ENCODE peak calls at places on chromosomes 2 and 18, in five cellular contexts. One of them, this sample, is unnamed. For H3K9me3 and H3K36me3, the result is how much of the 10 kb centered on the place peaks cover.

GRCh38 chr2:170573660-170574059 is 141.5 kb upstream of the SP5 start:
- DNase-seq in mammary epithelial cell: no peak
- DNase-seq in heart left ventricle: no peak
- DNase-seq in CD8-positive, alpha-beta T cell: no peak
- DNase-seq in psoas muscle: no peak
- DNase-seq in this sample: no peak

GRCh38 chr2:20225294-20226151 is 593 bp upstream of the SDC1 start:
- DNase-seq in mammary epithelial cell: peak
- DNase-seq in heart left ventricle: no peak
- DNase-seq in CD8-positive, alpha-beta T cell: no peak
- DNase-seq in psoas muscle: no peak
- DNase-seq in this sample: peak

GRCh38 chr2:85437488-85438290 is 19.2 kb downstream of the SH2D6 start:
- DNase-seq in mammary epithelial cell: peak
- DNase-seq in heart left ventricle: peak
- DNase-seq in CD8-positive, alpha-beta T cell: peak
- DNase-seq in psoas muscle: peak
- DNase-seq in this sample: peak

GRCh38 chr2:201696151-201696659 is 2.2 kb downstream of the MPP4 start:
- DNase-seq in mammary epithelial cell: peak
- DNase-seq in heart left ventricle: no peak
- DNase-seq in CD8-positive, alpha-beta T cell: no peak
- DNase-seq in psoas muscle: no peak
- DNase-seq in this sample: peak

GRCh38 chr2:226334981-226335720 is 464.5 kb downstream of the IRS1 start:
- DNase-seq in mammary epithelial cell: peak
- DNase-seq in heart left ventricle: no peak
- DNase-seq in CD8-positive, alpha-beta T cell: no peak
- DNase-seq in psoas muscle: no peak
- DNase-seq in this sample: peak

GRCh38 chr2:172178035-172178434 is 75.3 kb upstream of the DLX2 start:
- DNase-seq in mammary epithelial cell: peak
- DNase-seq in heart left ventricle: no peak
- DNase-seq in CD8-positive, alpha-beta T cell: no peak
- DNase-seq in psoas muscle: no peak
- DNase-seq in this sample: no peak

GRCh38 chr2:62477573-62477972 is 28.4 kb downstream of the TMEM17 start:
- DNase-seq in mammary epithelial cell: no peak
- DNase-seq in heart left ventricle: no peak
- DNase-seq in CD8-positive, alpha-beta T cell: no peak
- DNase-seq in psoas muscle: no peak
- DNase-seq in this sample: no peak

GRCh38 chr2:25936889-25937545 is 45.3 kb downstream of the KIF3C start:
- DNase-seq in mammary epithelial cell: no peak
- DNase-seq in heart left ventricle: no peak
- DNase-seq in CD8-positive, alpha-beta T cell: no peak
- DNase-seq in psoas muscle: no peak
- DNase-seq in this sample: no peak

GRCh38 chr18:45588284-45588683 is 27.0 kb upstream of the SLC14A2 start:
- DNase-seq in mammary epithelial cell: no peak
- DNase-seq in heart left ventricle: no peak
- DNase-seq in CD8-positive, alpha-beta T cell: no peak
- DNase-seq in psoas muscle: no peak
- DNase-seq in this sample: peak

GRCh38 chr2:24132543-24132942 is 9.3 kb downstream of the FAM228B start:
- DNase-seq in mammary epithelial cell: no peak
- DNase-seq in heart left ventricle: no peak
- DNase-seq in CD8-positive, alpha-beta T cell: no peak
- DNase-seq in psoas muscle: no peak
- DNase-seq in this sample: no peak

GRCh38 chr18:26489191-26489590 is 59.2 kb downstream of the KCTD1 start:
- DNase-seq in mammary epithelial cell: peak
- DNase-seq in heart left ventricle: no peak
- DNase-seq in CD8-positive, alpha-beta T cell: no peak
- DNase-seq in psoas muscle: no peak
- DNase-seq in this sample: no peak

GRCh38 chr18:58527116-58528010 is 101.5 kb downstream of the ALPK2 start:
- DNase-seq in mammary epithelial cell: no peak
- DNase-seq in heart left ventricle: no peak
- DNase-seq in CD8-positive, alpha-beta T cell: no peak
- DNase-seq in psoas muscle: no peak
- DNase-seq in this sample: no peak

GRCh38 chr2:196482119-196483065 is 157.1 kb upstream of the CCDC150 start:
- DNase-seq in mammary epithelial cell: no peak
- DNase-seq in heart left ventricle: no peak
- DNase-seq in CD8-positive, alpha-beta T cell: no peak
- DNase-seq in psoas muscle: no peak
- DNase-seq in this sample: peak

GRCh38 chr18:2881490-2882195 is 34.8 kb downstream of the EMILIN2 start:
- DNase-seq in mammary epithelial cell: no peak
- DNase-seq in heart left ventricle: peak
- DNase-seq in CD8-positive, alpha-beta T cell: peak
- DNase-seq in psoas muscle: peak
- DNase-seq in this sample: no peak

DNA sequence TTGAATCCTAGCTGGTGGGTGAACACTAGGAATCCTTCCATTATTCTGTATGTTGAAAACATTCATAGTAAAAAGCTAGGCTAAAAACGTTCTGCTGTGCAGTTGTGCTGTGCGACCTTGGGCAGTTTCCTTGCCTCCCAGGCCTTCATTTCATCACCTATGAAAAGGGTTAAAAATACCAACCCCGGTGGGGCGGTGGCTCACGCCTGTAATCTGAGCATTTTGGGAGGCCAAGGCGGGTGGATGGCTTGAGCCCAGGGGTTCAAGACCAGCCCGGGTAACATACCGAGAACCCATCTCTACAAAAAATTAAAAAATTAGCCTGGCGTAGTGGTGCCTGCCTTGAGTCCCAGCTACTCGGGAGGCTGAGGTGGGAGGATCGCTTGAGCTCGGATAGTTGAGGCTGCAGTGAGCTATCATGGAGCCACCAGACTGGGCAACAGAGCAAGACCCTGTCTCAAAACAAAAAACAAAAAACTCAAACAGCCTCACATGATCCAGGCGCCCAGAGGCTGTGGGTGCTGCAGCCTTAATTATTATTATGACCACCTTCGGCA is 2.9 kb upstream of the RRM2 start:
- DNase-seq in mammary epithelial cell: no peak
- DNase-seq in heart left ventricle: no peak
- DNase-seq in CD8-positive, alpha-beta T cell: no peak
- DNase-seq in psoas muscle: peak
- DNase-seq in this sample: no peak
- H3K4me3 ChIP-seq in mammary epithelial cell: peak
- H3K4me3 ChIP-seq in heart left ventricle: peak
- H3K4me3 ChIP-seq in CD8-positive, alpha-beta T cell: peak
- H3K4me3 ChIP-seq in psoas muscle: peak
- H3K4me3 ChIP-seq in this sample: peak

DNA sequence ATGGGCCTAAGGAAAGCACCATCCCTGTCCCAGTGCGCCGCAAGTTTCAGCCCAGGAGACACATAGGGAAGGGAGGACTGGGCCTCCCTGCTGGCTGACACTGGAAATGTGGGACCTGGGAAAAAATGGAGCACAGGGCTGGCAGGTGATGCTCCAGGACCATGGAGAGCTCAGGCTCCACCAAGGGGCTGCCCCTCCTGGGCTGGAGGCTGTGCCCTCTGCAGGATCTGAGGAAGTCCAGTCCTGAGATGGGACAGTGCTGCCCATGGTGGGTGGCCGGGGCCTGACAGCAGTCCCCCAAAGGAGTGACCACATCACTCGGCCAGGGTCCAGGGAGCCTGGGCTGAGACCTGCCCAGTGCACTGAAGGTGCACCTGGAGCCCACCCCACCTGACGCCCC is 108.6 kb upstream of the TEKT4 start:
- DNase-seq in mammary epithelial cell: no peak
- DNase-seq in heart left ventricle: no peak
- DNase-seq in CD8-positive, alpha-beta T cell: no peak
- DNase-seq in psoas muscle: no peak
- DNase-seq in this sample: no peak
- H3K9me3 ChIP-seq in mammary epithelial cell: under half
- H3K9me3 ChIP-seq in heart left ventricle: under half
- H3K9me3 ChIP-seq in CD8-positive, alpha-beta T cell: under half
- H3K9me3 ChIP-seq in psoas muscle: under half
- H3K9me3 ChIP-seq in this sample: under half

DNA sequence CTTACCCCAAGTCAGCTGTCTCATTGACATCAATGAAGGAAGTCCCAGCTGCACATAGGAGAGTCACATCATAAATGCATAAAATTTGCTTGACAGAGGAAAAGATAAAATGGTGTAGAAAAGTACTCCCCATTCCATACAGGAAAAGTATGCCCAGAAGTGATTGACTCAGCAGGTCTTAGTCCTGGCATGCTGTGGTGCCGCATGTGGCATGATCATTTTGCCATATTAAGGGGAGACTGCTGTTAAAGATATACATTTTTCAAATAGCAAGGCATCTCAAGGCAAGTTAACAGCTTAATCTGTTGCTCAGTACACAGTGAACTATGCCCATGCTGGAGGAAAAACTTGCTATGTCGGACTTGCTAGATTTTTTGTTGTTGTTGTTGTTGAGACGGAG is 8.1 kb downstream of the COPS7B start:
- DNase-seq in mammary epithelial cell: no peak
- DNase-seq in heart left ventricle: no peak
- DNase-seq in CD8-positive, alpha-beta T cell: no peak
- DNase-seq in psoas muscle: no peak
- DNase-seq in this sample: no peak
- H3K36me3 ChIP-seq in mammary epithelial cell: under half
- H3K36me3 ChIP-seq in heart left ventricle: under half
- H3K36me3 ChIP-seq in CD8-positive, alpha-beta T cell: under half
- H3K36me3 ChIP-seq in psoas muscle: half or more
- H3K36me3 ChIP-seq in this sample: half or more

GRCh38 chr18:48781041-48781989 is 169.4 kb downstream of the SMAD7 start:
- DNase-seq in mammary epithelial cell: no peak
- DNase-seq in heart left ventricle: peak
- DNase-seq in CD8-positive, alpha-beta T cell: no peak
- DNase-seq in psoas muscle: peak
- DNase-seq in this sample: no peak
- H3K4me3 ChIP-seq in mammary epithelial cell: no peak
- H3K4me3 ChIP-seq in heart left ventricle: peak
- H3K4me3 ChIP-seq in CD8-positive, alpha-beta T cell: no peak
- H3K4me3 ChIP-seq in psoas muscle: peak
- H3K4me3 ChIP-seq in this sample: no peak

This sample was measured in MG63.